ENCODE peak calls at places on chromosomes 7 and 10, in four cellular contexts. J is GM23248, X is fibroblast of lung, V is PC-9. T is an unnamed sample.

GRCh38 chr10:111211756-111212155 is 134.9 kb downstream of the ADRA2A start:
- DNase-seq in J (peak; percentile 84), V (no peak), X (no peak), T (no peak)

GRCh38 chr7:136940122-136940521 is 71.7 kb downstream of the CHRM2 start:
- DNase-seq in X (no peak), J (no peak), V (no peak), T (no peak)

GRCh38 chr7:74028321-74028812 is 394 bp downstream of the ELN start:
- DNase-seq in X (no peak), J (no peak), V (no peak), T (no peak)

GRCh38 chr10:102802920-102803534 is 34.2 kb downstream of the CYP17A1 start:
- DNase-seq in X (peak; percentile 81), V (no peak), J (peak; percentile 94), T (no peak)

GRCh38 chr10:20683345-20683744 is 213.8 kb downstream of the NEBL start:
- DNase-seq in V (no peak), X (no peak), J (no peak), T (no peak)

GRCh38 chr10:2980791-2981360 is 86.5 kb upstream of the PFKP start:
- DNase-seq in V (no peak), J (peak; percentile 72), X (peak; percentile 27), T (no peak)

GRCh38 chr7:14767716-14768425 is 134.7 kb downstream of the DGKB start:
- DNase-seq in J (peak; percentile 43), V (no peak), X (peak; percentile 33), T (no peak)

GRCh38 chr7:386385-386784 is 96.4 kb downstream of the FOXL3 start:
- DNase-seq in J (no peak), X (no peak), V (no peak), T (no peak)

GRCh38 chr7:47458057-47458456 is 123.9 kb downstream of the TNS3 start:
- DNase-seq in V (no peak), X (peak; percentile 97), J (peak; percentile 98), T (no peak)

GRCh38 chr10:131453772-131454634 is 142.5 kb upstream of the TCERG1L start:
- DNase-seq in V (no peak), J (peak; percentile 60), X (peak; percentile 2), T (peak; percentile 21)

GRCh38 chr7:8258734-8259133 is 3.2 kb downstream of the ICA1 start:
- DNase-seq in V (no peak), J (no peak), X (no peak), T (no peak)

GRCh38 chr7:47610506-47611044 is 28.7 kb upstream of the TNS3 start:
- DNase-seq in J (peak; percentile 57), X (peak; percentile 90), V (no peak), T (no peak)

GRCh38 chr7:150901160-150902035 is 49.1 kb downstream of the AOC1 start:
- DNase-seq in X (no peak), V (peak; percentile 76), J (no peak), T (no peak)

GRCh38 chr7:97733276-97734206 is 1.7 kb downstream of the TAC1 start:
- DNase-seq in X (no peak), V (no peak), J (peak; percentile 10), T (no peak)

GRCh38 chr7:39127058-39127457 is 149.3 kb downstream of the POU6F2 start:
- DNase-seq in J (no peak), V (no peak), X (no peak), T (no peak)

GRCh38 chr7:38178695-38179344 is 775 bp downstream of the STARD3NL start:
- DNase-seq in J (peak; percentile 82), V (no peak), X (peak; percentile 54), T (no peak)

GRCh38 chr7:71322201-71322600 is 190.3 kb downstream of the GALNT17 start:
- DNase-seq in X (no peak), J (no peak), V (no peak), T (no peak)

GRCh38 chr7:41732279-41733062 is 29.6 kb upstream of the INHBA start:
- DNase-seq in X (peak; percentile 53), J (peak; percentile 40), V (no peak), T (peak; percentile 1)

GRCh38 chr7:116740758-116741462 is 68.9 kb downstream of the MET start:
- DNase-seq in X (no peak), J (peak; percentile 10), V (no peak), T (no peak)

GRCh38 chr7:112266595-112267270 is 60.2 kb downstream of the ZNF277 start:
- DNase-seq in V (no peak), J (peak; percentile 50), X (peak; percentile 47), T (no peak)

GRCh38 chr10:103731609-103732270 is 123.6 kb downstream of the SH3PXD2A start:
- DNase-seq in V (no peak), X (no peak), J (no peak), T (no peak)

GRCh38 chr10:18527692-18528091 is 123.7 kb downstream of the NSUN6 start:
- DNase-seq in V (no peak), X (no peak), J (no peak), T (no peak)

GRCh38 chr7:22387583-22387982 is 30.6 kb upstream of the RAPGEF5 start:
- DNase-seq in X (peak; percentile 51), J (peak; percentile 82), V (no peak), T (no peak)

GRCh38 chr10:48589266-48589665 is 15.6 kb downstream of the ARHGAP22 start:
- DNase-seq in V (no peak), J (peak; percentile 94), X (peak; percentile 92), T (no peak)

GRCh38 chr7:101696-102376 is 90.5 kb upstream of the FAM20C start:
- DNase-seq in V (peak; percentile 50), X (peak; percentile 33), J (peak; percentile 52), T (no peak)

GRCh38 chr10:132162021-132162531 is 24.7 kb upstream of the DPYSL4 start:
- DNase-seq in V (no peak), X (no peak), J (no peak), T (no peak)

GRCh38 chr7:73900286-73900685 is 39.3 kb downstream of the TMEM270 start:
- DNase-seq in X (no peak), V (no peak), J (peak; percentile 51), T (no peak)

GRCh38 chr7:157318015-157318706 is 18.6 kb upstream of the DNAJB6 start:
- DNase-seq in J (peak; percentile 91), X (no peak), V (no peak), T (no peak)

GRCh38 chr7:98250789-98251188 is 1.2 kb downstream of the TECPR1 start:
- DNase-seq in V (peak; percentile 26), X (no peak), J (no peak), T (no peak)

GRCh38 chr10:118309911-118310310 is 32.2 kb downstream of the FAM204A start:
- DNase-seq in V (no peak), J (no peak), X (no peak), T (no peak)

GRCh38 chr7:504221-505081 is 15.2 kb downstream of the PDGFA start:
- DNase-seq in V (no peak), X (no peak), J (no peak), T (no peak)

GRCh38 chr7:815284-816216 is 16.7 kb upstream of the SUN1 start:
- DNase-seq in V (peak; percentile 83), J (peak; percentile 40), X (no peak), T (no peak)

GRCh38 chr10:124005991-124006392 is 87.4 kb downstream of the CHST15 start:
- DNase-seq in X (no peak), V (no peak), J (peak; percentile 40), T (no peak)

GRCh38 chr7:20358106-20358505 is 27.4 kb downstream of the ITGB8 start:
- DNase-seq in X (no peak), V (no peak), J (no peak), T (no peak)
- H3K4me2 ChIP-seq in X (no peak overlapping the region), V (no peak overlapping the region), J (no peak overlapping the region), T (no peak overlapping the region)

GRCh38 chr10:58358314-58358933 is 23.6 kb downstream of the UBE2D1 start:
- DNase-seq in J (no peak), V (no peak), X (no peak), T (no peak)
- H3K4me2 ChIP-seq in J (no peak overlapping the region), V (no peak overlapping the region), X (no peak overlapping the region), T (no peak overlapping the region)

GRCh38 chr7:16986775-16987174 is 105.0 kb upstream of the AGR3 start:
- DNase-seq in J (no peak), V (no peak), X (no peak), T (no peak)
- H3K4me2 ChIP-seq in J (no peak overlapping the region), V (no peak overlapping the region), X (no peak overlapping the region), T (no peak overlapping the region)

GRCh38 chr10:7913122-7913872 is 95.0 kb downstream of the TAF3 start:
- DNase-seq in V (no peak), J (no peak), X (no peak), T (no peak)
- H3K4me2 ChIP-seq in V (no peak overlapping the region), J (no peak overlapping the region), X (no peak overlapping the region), T (no peak overlapping the region)

GRCh38 chr7:96013836-96014235 is 241.5 kb downstream of the DYNC1I1 start:
- DNase-seq in V (no peak), J (no peak), X (no peak), T (no peak)

GRCh38 chr7:96014617-96015016 is 242.3 kb downstream of the DYNC1I1 start:
- DNase-seq in X (no peak), J (no peak), V (no peak), T (no peak)

GRCh38 chr7:96004598-96004997 is 232.2 kb downstream of the DYNC1I1 start:
- DNase-seq in J (peak; percentile 80), X (peak; percentile 82), V (no peak), T (no peak)

DNA sequence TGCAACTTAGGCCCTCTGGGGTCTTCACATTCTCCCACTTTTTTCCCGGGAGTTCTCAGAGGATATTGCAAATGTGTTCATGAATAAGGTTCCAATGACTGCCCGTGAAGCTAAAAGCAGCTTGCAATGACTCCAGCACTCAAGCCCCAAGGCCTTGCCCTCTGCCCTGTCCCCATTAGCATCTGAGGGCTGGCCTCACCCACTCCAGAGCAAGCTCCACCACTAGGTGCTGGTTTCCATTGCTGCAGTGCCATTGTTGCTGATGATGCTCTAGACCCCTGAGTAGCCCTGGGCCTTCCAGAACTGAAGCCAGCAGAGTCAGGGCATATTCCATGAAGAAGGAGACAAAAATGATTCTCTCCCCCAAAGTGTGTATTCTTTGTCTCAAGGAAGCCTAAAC is 236.8 kb downstream of the DYNC1I1 start:
- DNase-seq in V (no peak), J (no peak), X (no peak), T (no peak)
- H3K4me2 ChIP-seq in V (no peak overlapping the region), J (no peak overlapping the region), X (no peak overlapping the region), T (no peak overlapping the region)

GRCh38 chr10:101602767-101603398 is 14.8 kb downstream of the DPCD start:
- DNase-seq in J (peak; percentile 81), V (peak; percentile 69), X (peak; percentile 71), T (peak; percentile 71)
- H3K4me2 ChIP-seq in J (no peak overlapping the region), V (no peak overlapping the region), X (no peak overlapping the region), T (no peak overlapping the region)

GRCh38 chr10:22333667-22334282 is 11.5 kb upstream of the SPAG6 start:
- DNase-seq in X (no peak), V (no peak), J (no peak), T (no peak)
- H3K4me2 ChIP-seq in X (no peak overlapping the region), V (no peak overlapping the region), J (no peak overlapping the region), T (no peak overlapping the region)

GRCh38 chr10:122706947-122707346 is 7.3 kb upstream of the C10orf120 start:
- DNase-seq in X (no peak), J (no peak), V (no peak), T (no peak)
- H3K4me2 ChIP-seq in X (no peak overlapping the region), J (no peak overlapping the region), V (no peak overlapping the region), T (no peak overlapping the region)

T was measured in HCT116.